ENCODE peak calls at places on chromosomes 16 and 17, in five cellular contexts. K is Panc1, O is natural killer cell, V is prostate gland, F is choroid plexus epithelial cell. Q is an unnamed sample.

GRCh38 chr17:79201536-79202227 is 127.1 kb downstream of the ENGASE start:
- DNase-seq in O (no peak), F (peak; percentile 7), K (no peak), V (no peak), Q (no peak)

GRCh38 chr16:11128211-11129123 is 127.5 kb downstream of the SOCS1 start:
- DNase-seq in V (no peak), F (peak; percentile 51), O (no peak), K (no peak), Q (no peak)

GRCh38 chr17:64002658-64003525 is 4.7 kb downstream of the PRR29 start:
- DNase-seq in F (no peak), V (no peak), K (no peak), O (no peak), Q (peak; percentile 9)

GRCh38 chr17:62919388-62919787 is 46.6 kb upstream of the TANC2 start:
- DNase-seq in O (no peak), K (no peak), V (no peak), F (peak; percentile 60), Q (no peak)

GRCh38 chr17:65593870-65594584 is 32.6 kb upstream of the AXIN2 start:
- DNase-seq in K (no peak), V (no peak), O (no peak), F (peak; percentile 38), Q (no peak)

GRCh38 chr16:10121496-10121895 is 60.7 kb downstream of the GRIN2A start:
- DNase-seq in O (no peak), F (peak; percentile 1), K (no peak), V (no peak), Q (no peak)

GRCh38 chr17:27296427-27296979 is 2.6 kb downstream of the WSB1 start:
- DNase-seq in O (no peak), K (no peak), V (no peak), F (peak; percentile 84), Q (no peak)

GRCh38 chr17:17140590-17140980 is 65.5 kb downstream of the PLD6 start:
- DNase-seq in O (no peak), V (no peak), K (no peak), F (peak; percentile 68), Q (no peak)

GRCh38 chr17:309361-309888 is 43.2 kb downstream of the RPH3AL start:
- DNase-seq in F (peak; percentile 20), O (no peak), V (no peak), K (no peak), Q (no peak)

GRCh38 chr17:78862073-78863023 is 21.7 kb upstream of the USP36 start:
- DNase-seq in V (no peak), O (no peak), F (peak; percentile 98), K (peak; percentile 81), Q (no peak)

GRCh38 chr16:15574614-15574948 is 68.4 kb downstream of the MARF1 start:
- DNase-seq in V (no peak), K (no peak), O (no peak), F (no peak), Q (no peak)

GRCh38 chr16:20774703-20775362 is 11.0 kb downstream of the ACSM3 start:
- DNase-seq in O (peak; percentile 17), V (peak; percentile 39), F (peak; percentile 82), K (peak; percentile 73), Q (peak; percentile 18)

GRCh38 chr16:2019500-2019899 is at the start of gene NPW:
- DNase-seq in F (no peak), V (no peak), O (no peak), K (no peak), Q (no peak)

GRCh38 chr16:50673496-50674275 is 7.4 kb downstream of the SNX20 start:
- DNase-seq in K (no peak), O (no peak), F (no peak), V (no peak), Q (no peak)

GRCh38 chr17:80438806-80439205 is 23.8 kb downstream of the ENDOV start:
- DNase-seq in K (no peak), F (no peak), O (no peak), V (no peak), Q (no peak)

DNA sequence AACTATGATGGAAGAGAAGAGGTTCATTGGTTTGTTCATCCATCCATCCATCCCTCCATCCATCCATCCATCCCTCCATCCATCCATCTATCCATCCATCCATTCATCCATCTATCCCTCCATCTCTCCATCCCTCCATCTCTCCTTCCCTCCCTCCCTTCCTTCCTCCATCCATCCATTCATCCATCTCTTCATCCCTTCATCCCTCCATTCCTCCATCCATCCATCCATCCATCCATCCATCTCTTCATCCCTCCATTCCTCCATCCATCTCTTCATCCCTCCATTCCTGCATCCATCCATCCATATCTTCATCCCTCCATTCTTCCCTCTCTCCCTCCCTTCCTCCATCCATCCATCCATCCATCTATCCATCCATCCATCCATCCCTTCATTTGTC is 10.0 kb upstream of the PPL start:
- DNase-seq in K (no peak), V (no peak), O (no peak), F (no peak), Q (no peak)
- TF ChIP-seq CTCF in K (no peak), V (no peak), O (no peak), F (no peak), Q (no peak)

DNA sequence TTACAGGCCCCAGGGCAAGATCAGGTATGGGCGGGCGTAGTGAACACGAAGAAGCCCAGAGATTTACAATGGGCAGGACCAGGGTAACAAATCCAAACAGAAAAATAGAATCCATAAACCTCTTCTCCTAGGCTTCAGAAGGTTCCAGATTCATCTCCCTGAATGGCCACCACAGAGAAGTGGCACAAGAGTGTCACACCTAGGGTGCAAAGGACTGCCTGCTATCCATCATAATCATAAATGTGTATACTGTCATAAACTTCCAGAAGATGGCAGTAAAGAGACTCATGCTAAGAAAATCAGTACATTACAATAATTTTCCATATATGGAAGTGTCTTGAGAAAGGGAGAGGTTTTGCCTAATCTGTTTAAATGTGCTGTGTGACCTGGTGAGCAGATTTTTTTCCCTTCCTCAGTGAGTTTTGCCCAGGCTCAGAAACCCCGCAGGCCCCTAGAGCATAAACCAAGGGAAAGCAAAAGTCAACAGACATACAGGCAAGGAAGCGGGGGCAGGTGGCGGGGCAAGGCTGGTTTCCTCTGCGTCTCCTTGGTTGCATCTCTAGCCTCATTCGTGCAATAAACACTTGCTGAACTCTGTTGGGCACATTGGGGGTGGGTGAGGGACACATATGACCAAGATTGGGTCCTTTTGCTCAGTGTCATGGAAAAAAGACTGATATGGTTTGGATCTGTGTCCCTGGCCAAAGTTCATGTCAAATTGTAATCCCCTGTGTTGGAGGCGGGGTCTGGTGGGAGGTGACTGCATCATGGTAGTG is 92.0 kb upstream of the CDH5 start:
- DNase-seq in O (no peak), K (no peak), V (no peak), F (peak; percentile 73), Q (no peak)
- TF ChIP-seq CTCF in O (no peak), K (peak; percentile 54), V (peak; percentile 11), F (no peak), Q (no peak)

GRCh38 chr17:72657467-72658317 is 434.8 kb downstream of the SLC39A11 start:
- DNase-seq in V (no peak), K (no peak), O (no peak), F (no peak), Q (no peak)

GRCh38 chr17:72654746-72655145 is 437.7 kb downstream of the SLC39A11 start:
- DNase-seq in K (no peak), O (no peak), V (no peak), F (no peak), Q (no peak)

GRCh38 chr17:72648702-72649101 is 443.8 kb downstream of the SLC39A11 start:
- DNase-seq in F (no peak), V (no peak), O (no peak), K (no peak), Q (no peak)

GRCh38 chr17:72656114-72656763 is 436.2 kb downstream of the SLC39A11 start:
- DNase-seq in K (no peak), O (no peak), F (no peak), V (no peak), Q (no peak)

DNA sequence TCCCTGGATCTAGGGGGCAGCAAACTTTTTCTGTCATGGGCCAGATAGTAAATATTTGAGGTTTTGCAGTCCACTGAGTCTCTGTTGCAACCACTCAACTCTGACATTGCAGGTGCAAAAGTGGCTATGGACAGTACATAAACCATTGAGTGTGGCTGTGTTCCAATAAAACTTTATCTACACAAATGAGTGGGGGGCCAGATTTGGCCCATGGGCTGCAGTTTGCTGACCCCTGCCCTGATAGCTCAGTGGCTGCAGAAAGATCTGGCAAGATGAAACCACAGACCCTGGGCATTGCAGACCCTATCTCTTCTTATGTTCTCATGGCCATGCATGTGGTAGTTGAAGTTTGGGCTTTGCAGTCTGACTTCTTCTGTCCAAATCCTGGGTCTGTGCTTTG is 440.5 kb downstream of the SLC39A11 start:
- DNase-seq in F (no peak), O (no peak), V (no peak), K (no peak), Q (no peak)
- TF ChIP-seq CTCF in F (no peak), O (no peak), V (no peak), K (no peak), Q (no peak)

GRCh38 chr17:33377837-33378236 is 84.7 kb upstream of the ASIC2 start:
- DNase-seq in F (no peak), O (no peak), K (no peak), V (no peak), Q (no peak)
- TF ChIP-seq CTCF in F (no peak), O (no peak), K (no peak), V (no peak), Q (no peak)

Q was measured in activated B cell treated with CpG ODN at 0.5 μM for 24 hours.